ENCODE peak calls at places on chromosomes 16 and 17, in eight cellular contexts. P, I, E, G, M, C, H and D are unnamed samples.

GRCh38 chr16:57676624-57677085 is 8.5 kb downstream of the ADGRG3 start:
- DNase-seq in H (no peak), G (no peak), C (no peak), I (no peak), E (no peak), M (peak; percentile 62), P (no peak), D (no peak)

GRCh38 chr16:14181371-14182050 is 110.4 kb downstream of the MRTFB start:
- DNase-seq in E (no peak), G (no peak), M (peak; percentile 75), H (peak; percentile 95), C (no peak), P (no peak), I (peak; percentile 89), D (peak; percentile 82)

GRCh38 chr16:78283668-78284251 is 184.3 kb downstream of the WWOX start:
- DNase-seq in I (no peak), G (no peak), P (no peak), H (no peak), C (no peak), E (no peak), M (no peak), D (no peak)

GRCh38 chr16:86566966-86567700 is 504 bp downstream of the FOXC2 start:
- DNase-seq in P (peak; percentile 67), M (peak; percentile 48), G (no peak), I (peak; percentile 62), E (no peak), H (no peak), C (peak; percentile 61), D (peak; percentile 82)

GRCh38 chr17:50769884-50770283 is 2.6 kb upstream of the ANKRD40CL start:
- DNase-seq in H (no peak), M (no peak), P (peak; percentile 12), G (no peak), C (no peak), I (no peak), E (no peak), D (no peak)

GRCh38 chr17:13359774-13360173 is 242.0 kb downstream of the HS3ST3A1 start:
- DNase-seq in G (no peak), P (no peak), E (no peak), M (no peak), C (no peak), I (no peak), H (no peak), D (peak; percentile 34)

GRCh38 chr17:19546289-19547065 is 12.8 kb downstream of the SLC47A1 start:
- DNase-seq in G (no peak), C (peak; percentile 36), P (no peak), E (no peak), M (no peak), H (no peak), I (no peak), D (no peak)

GRCh38 chr17:31251075-31251474 is 46.0 kb downstream of the OMG start:
- DNase-seq in G (no peak), C (no peak), E (no peak), H (no peak), I (no peak), P (no peak), M (no peak), D (no peak)

GRCh38 chr16:68366062-68366461 is 55.2 kb downstream of the PRMT7 start:
- DNase-seq in M (no peak), H (no peak), E (no peak), I (no peak), G (no peak), C (no peak), P (no peak), D (no peak)

GRCh38 chr17:16482253-16482652 is 9.7 kb downstream of the LRRC75A start:
- DNase-seq in E (no peak), G (no peak), M (no peak), P (no peak), I (no peak), H (no peak), C (no peak), D (no peak)

GRCh38 chr17:30590086-30590485 is 112.9 kb downstream of the GOSR1 start:
- DNase-seq in M (no peak), I (no peak), H (no peak), P (no peak), E (no peak), C (no peak), G (no peak), D (no peak)

DNA sequence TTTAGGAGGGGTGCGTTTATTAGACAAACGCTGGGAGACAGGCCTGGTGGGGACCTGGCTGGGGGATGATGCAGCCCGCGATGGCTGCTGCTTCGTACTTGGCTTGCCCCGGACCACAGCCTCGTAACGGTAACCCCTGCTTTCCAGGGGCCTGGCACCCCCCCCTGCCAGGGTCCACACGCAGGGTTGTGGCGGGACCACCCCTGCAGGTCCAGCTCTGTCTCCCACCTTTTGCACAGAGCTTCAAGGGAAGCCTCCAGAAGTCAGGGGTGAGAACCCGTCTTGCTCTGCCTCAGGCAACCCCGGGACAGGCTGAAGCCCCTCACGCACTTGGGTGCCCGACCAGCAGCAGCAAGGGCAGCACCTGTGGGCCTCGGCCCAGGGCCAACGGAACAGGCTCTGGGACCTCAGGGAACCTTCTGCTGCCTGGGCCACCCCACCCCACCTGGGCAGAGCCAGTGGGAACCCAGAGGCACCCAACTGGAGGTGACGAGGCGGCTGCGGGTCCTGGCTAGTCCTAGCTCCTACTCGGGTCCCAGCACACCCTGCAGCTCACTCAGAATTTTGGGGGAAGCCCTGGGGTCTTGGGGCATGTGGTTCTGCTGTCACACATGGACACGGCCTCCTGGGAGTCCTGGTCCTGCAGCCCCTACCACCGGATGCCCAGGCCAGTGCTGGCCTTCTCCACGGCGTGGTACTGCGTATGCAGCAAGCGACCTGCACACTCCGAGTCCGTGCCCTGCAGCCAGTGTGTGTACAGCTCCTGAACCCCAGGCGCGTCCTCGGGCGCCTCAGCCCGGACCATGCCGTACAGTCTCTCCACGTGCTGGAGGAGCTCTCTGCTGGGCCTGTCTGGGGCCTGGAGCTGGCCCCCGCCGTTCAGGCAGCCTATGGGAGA is 3.1 kb downstream of the HAGHL start:
- DNase-seq in H (peak; percentile 19), P (no peak), I (no peak), E (no peak), C (no peak), M (no peak), G (no peak), D (no peak)
- H3K4me2 ChIP-seq in H (no peak overlapping the region), P (no peak overlapping the region), I (no peak overlapping the region), E (peak overlapping the region; percentile 99), C (no peak overlapping the region), M (no peak overlapping the region), G (peak overlapping the region; percentile 97), D (no peak overlapping the region)

GRCh38 chr17:46874906-46875305 is 23.5 kb downstream of the WNT9B start:
- DNase-seq in H (no peak), G (no peak), E (no peak), M (no peak), C (no peak), P (no peak), I (no peak), D (no peak)

GRCh38 chr17:46875849-46876352 is 24.5 kb downstream of the WNT9B start:
- DNase-seq in I (no peak), C (no peak), E (no peak), M (peak; percentile 34), H (peak; percentile 2), G (no peak), P (no peak), D (no peak)

GRCh38 chr17:46877466-46877865 is 26.1 kb downstream of the WNT9B start:
- DNase-seq in M (no peak), E (no peak), I (no peak), G (no peak), C (no peak), H (no peak), P (no peak), D (no peak)

GRCh38 chr17:46876926-46877325 is 25.5 kb downstream of the WNT9B start:
- DNase-seq in G (no peak), E (no peak), H (peak; percentile 1), P (no peak), M (no peak), I (no peak), C (no peak), D (no peak)

DNA sequence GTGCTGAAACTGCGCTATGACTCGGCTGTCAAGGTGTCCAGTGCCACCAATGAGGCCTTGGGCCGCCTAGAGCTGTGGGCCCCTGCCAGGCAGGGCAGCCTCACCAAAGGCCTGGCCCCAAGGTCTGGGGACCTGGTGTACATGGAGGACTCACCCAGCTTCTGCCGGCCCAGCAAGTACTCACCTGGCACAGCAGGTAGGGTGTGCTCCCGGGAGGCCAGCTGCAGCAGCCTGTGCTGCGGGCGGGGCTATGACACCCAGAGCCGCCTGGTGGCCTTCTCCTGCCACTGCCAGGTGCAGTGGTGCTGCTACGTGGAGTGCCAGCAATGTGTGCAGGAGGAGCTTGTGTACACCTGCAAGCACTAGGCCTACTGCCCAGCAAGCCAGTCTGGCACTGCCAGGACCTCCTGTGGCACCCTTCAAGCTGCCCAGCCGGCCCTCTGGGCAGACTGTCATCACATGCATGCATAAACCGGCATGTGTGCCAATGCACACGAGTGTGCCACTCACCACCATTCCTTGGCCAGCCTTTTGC is 25.0 kb downstream of the WNT9B start:
- DNase-seq in H (peak; percentile 57), G (peak; percentile 37), E (peak; percentile 61), I (no peak), P (peak; percentile 89), C (peak; percentile 78), M (peak; percentile 51), D (no peak)
- TF ChIP-seq CTCF in H (peak; percentile 80), G (peak; percentile 65), E (peak; percentile 88), I (no peak), P (peak; percentile 78), C (peak; percentile 73), M (peak; percentile 34), D (peak; percentile 9)

GRCh38 chr17:40615989-40616476 is 31.6 kb downstream of the SMARCE1 start:
- DNase-seq in E (no peak), P (no peak), G (no peak), M (no peak), H (no peak), I (no peak), C (no peak), D (no peak)

GRCh38 chr17:40615295-40615988 is 32.2 kb downstream of the SMARCE1 start:
- DNase-seq in H (peak; percentile 72), M (peak; percentile 84), C (peak; percentile 85), G (peak; percentile 75), E (peak; percentile 69), P (peak; percentile 90), I (peak; percentile 47), D (peak; percentile 35)

GRCh38 chr17:40616592-40616991 is 31.0 kb downstream of the SMARCE1 start:
- DNase-seq in G (no peak), H (no peak), M (no peak), E (no peak), I (no peak), P (no peak), C (no peak), D (no peak)

GRCh38 chr17:40618754-40619625 is 28.6 kb downstream of the SMARCE1 start:
- DNase-seq in I (no peak), H (no peak), C (no peak), G (no peak), M (no peak), E (no peak), P (no peak), D (no peak)

GRCh38 chr17:40617678-40618240 is 29.9 kb downstream of the SMARCE1 start:
- DNase-seq in P (peak; percentile 75), C (peak; percentile 50), M (no peak), E (no peak), G (no peak), I (no peak), H (peak; percentile 72), D (no peak)
- H3K4me1 ChIP-seq in P (no peaks in the 10 kb centered on the region), C (no peaks in the 10 kb centered on the region), M (peaks cover 12% of the 10 kb centered on the region), E (peaks cover 17% of the 10 kb centered on the region), G (no peaks in the 10 kb centered on the region), I (peaks cover 2% of the 10 kb centered on the region), H (peaks cover 10% of the 10 kb centered on the region), D (no peaks in the 10 kb centered on the region)

GRCh38 chr16:9480503-9480902 is 389.1 kb downstream of the HAPSTR1 start:
- DNase-seq in M (no peak), H (no peak), I (no peak), P (no peak), C (no peak), G (no peak), E (no peak), D (no peak)
- H3K4me2 ChIP-seq in M (no peak overlapping the region), H (no peak overlapping the region), I (no peak overlapping the region), P (no peak overlapping the region), C (no peak overlapping the region), G (no peak overlapping the region), E (no peak overlapping the region), D (no peak overlapping the region)